ENCODE peak calls at places on chromosomes 5 and 9, in five cellular contexts. P, N, Q, X and S are unnamed samples. For H3K4me1, the result is how much of the 10 kb centered on the place peaks cover.

GRCh38 chr5:51500-51823 is 40.5 kb upstream of the PLEKHG4B start:
- DNase-seq in P (no peak), N (peak), Q (no peak), X (no peak), S (no peak)

GRCh38 chr5:172943283-172943841 is 15.9 kb upstream of the RPL26L1 start:
- DNase-seq in P (no peak), N (peak), Q (no peak), X (peak), S (no peak)

GRCh38 chr9:34653610-34654072 is 1.7 kb downstream of the IL11RA start:
- DNase-seq in P (no peak), N (no peak), Q (no peak), X (no peak), S (no peak)

GRCh38 chr5:106525438-106525837 is 1145.3 kb downstream of the EFNA5 start:
- DNase-seq in P (no peak), N (no peak), Q (no peak), X (no peak), S (no peak)

GRCh38 chr9:18490591-18491370 is 16.8 kb downstream of the ADAMTSL1 start:
- DNase-seq in P (no peak), N (no peak), Q (no peak), X (no peak), S (peak)

GRCh38 chr9:116154334-116154975 is 864 bp downstream of the PAPPA start:
- DNase-seq in P (peak), N (peak), Q (no peak), X (no peak), S (no peak)

GRCh38 chr5:109242518-109242917 is 167.3 kb downstream of the PJA2 start:
- DNase-seq in P (no peak), N (no peak), Q (no peak), X (no peak), S (no peak)

GRCh38 chr9:98540476-98540875 is 168.3 kb downstream of the GABBR2 start:
- DNase-seq in P (no peak), N (no peak), Q (no peak), X (no peak), S (no peak)

GRCh38 chr9:4382722-4383317 is 83.0 kb upstream of the GLIS3 start:
- DNase-seq in P (no peak), N (no peak), Q (no peak), X (no peak), S (no peak)

GRCh38 chr9:81871695-81872094 is 56.5 kb upstream of the SPATA31D4 start:
- DNase-seq in P (no peak), N (no peak), Q (no peak), X (no peak), S (no peak)

GRCh38 chr9:115957571-115957970 is 196.0 kb upstream of the PAPPA start:
- DNase-seq in P (no peak), N (no peak), Q (no peak), X (no peak), S (no peak)

GRCh38 chr5:39013938-39014337 is 60.3 kb downstream of the RICTOR start:
- DNase-seq in P (no peak), N (no peak), Q (no peak), X (no peak), S (no peak)

DNA sequence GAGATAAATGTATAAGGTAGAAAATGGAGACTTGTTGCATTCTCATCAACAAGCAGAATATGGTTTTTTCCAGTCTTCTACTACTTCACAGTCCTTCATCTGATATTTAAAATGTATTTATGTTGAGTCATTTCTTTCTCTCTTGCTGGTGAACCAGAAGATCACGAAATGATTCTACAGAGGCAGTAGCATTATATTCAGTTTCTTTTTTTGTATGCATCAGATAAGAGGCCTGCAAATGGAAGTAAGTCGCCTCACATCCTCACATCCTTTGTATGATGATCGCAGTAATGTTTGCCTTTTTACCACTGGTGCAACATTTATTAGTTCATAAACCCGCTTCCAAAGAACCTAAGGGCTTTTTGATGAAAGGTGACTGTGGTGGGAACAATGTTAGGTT is 22.1 kb upstream of the IL13 start:
- DNase-seq in P (no peak), N (no peak), Q (no peak), X (no peak), S (no peak)
- H3K4me1 ChIP-seq in P (under half), N (under half), Q (under half), X (under half), S (under half)

DNA sequence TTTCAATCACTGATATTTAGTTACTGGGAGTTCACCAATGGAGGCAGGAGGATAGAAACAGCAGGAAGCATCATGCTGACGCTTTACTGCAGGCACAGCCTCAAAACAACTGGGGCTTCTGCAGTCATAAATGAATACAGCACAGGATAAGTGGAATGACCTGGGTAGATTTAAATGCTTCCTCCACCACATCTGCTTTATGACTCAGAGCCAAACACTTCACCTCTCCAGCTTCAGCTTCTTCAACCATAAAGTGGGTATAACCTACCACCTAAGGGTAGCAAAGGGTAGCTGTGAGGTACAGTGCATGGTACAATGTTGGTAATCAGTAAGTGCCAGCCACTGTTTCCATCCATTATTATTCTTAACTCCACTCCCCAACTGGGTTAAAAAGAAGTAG is 28.4 kb downstream of the RASEF start:
- DNase-seq in P (no peak), N (no peak), Q (no peak), X (no peak), S (peak)
- H3K4me1 ChIP-seq in P (under half), N (under half), Q (under half), X (under half), S (under half)

GRCh38 chr9:93958875-93959682 is 3.9 kb upstream of the BARX1 start:
- DNase-seq in P (no peak), N (peak), Q (no peak), X (no peak), S (no peak)
- H3K4me1 ChIP-seq in P (under half), N (under half), Q (under half), X (half or more), S (under half)

GRCh38 chr5:157216395-157217142 is 35.9 kb downstream of the ITK start:
- DNase-seq in P (no peak), N (no peak), Q (no peak), X (no peak), S (no peak)
- H3K4me1 ChIP-seq in P (under half), N (under half), Q (under half), X (under half), S (under half)

GRCh38 chr9:129697956-129698757 is 32.7 kb downstream of the PRRX2 start:
- DNase-seq in P (peak), N (peak), Q (no peak), X (no peak), S (no peak)
- H3K4me1 ChIP-seq in P (under half), N (under half), Q (under half), X (under half), S (under half)

GRCh38 chr9:110140276-110140675 is 67.7 kb downstream of the C9orf152 start:
- DNase-seq in P (no peak), N (no peak), Q (peak), X (no peak), S (no peak)
- H3K4me1 ChIP-seq in P (under half), N (under half), Q (under half), X (half or more), S (under half)

DNA sequence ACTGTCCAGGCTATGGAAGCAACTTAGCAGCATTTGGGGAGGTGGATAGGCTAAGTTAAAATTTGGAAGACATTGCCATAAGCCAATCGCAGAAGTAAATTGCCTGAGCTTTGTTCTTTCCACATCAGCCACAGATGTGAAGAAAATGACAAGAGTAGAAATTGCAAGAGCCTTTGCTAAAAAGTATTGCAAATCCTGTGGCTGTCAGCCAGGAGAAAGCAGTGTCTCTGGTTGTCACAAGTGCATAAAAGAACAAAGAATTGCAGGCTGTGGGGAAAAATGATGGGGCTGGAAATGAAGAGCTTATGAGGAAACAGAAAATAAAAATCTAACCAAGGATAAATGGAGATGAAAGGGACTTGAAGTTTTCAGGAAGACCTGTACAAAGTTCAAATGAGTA is 344.8 kb downstream of the CSNK1G3 start:
- DNase-seq in P (no peak), N (no peak), Q (no peak), X (no peak), S (no peak)
- H3K4me1 ChIP-seq in P (under half), N (under half), Q (under half), X (under half), S (under half)

GRCh38 chr5:58452566-58453258 is 7.2 kb downstream of the PLK2 start:
- DNase-seq in P (no peak), N (no peak), Q (peak), X (no peak), S (peak)
- H3K4me1 ChIP-seq in P (under half), N (under half), Q (under half), X (under half), S (under half)

DNA sequence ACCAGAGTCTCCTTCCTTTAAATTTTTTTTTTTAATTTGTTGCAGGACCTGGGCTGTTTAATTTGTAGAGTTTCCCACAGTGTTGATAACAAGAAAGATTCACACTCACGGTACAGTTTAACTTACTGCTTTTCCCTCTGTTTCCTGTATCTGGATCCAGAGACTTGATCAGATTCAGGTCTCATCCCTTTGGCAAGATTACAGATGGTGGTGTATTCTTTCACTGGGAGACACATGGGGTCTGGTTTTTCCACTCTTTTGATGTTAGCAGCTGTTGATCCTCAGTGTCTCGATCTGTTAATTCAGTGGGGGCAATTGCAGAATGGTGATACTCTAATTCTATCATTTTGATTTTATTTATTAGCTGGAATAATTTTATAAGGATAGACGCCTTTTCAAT is 75.4 kb upstream of the TNFAIP8 start:
- DNase-seq in P (no peak), N (no peak), Q (no peak), X (no peak), S (no peak)
- H3K4me1 ChIP-seq in P (under half), N (under half), Q (under half), X (half or more), S (under half)